ENCODE peak calls at places on chromosomes 12 and 14, in four cellular contexts. C is left cardiac atrium; Z is stimulated activated naive CD8-positive, alpha-beta T cell treated with anti-CD3 and anti-CD28 coated beads, Interleukin-15, amount 100 ng/mL, for 72 hours; I is HCT116. L is an unnamed sample.

GRCh38 chr12:14840616-14841015 is 2.7 kb downstream of the ART4 start:
- ATAC-seq in C (no peak), Z (no peak), I (no peak), L (no peak)

GRCh38 chr12:18811268-18811667 is 73.3 kb downstream of the CAPZA3 start:
- ATAC-seq in C (peak), Z (no peak), I (no peak), L (no peak)

GRCh38 chr12:2739832-2740641 is 54.7 kb upstream of the FKBP4 start:
- ATAC-seq in C (peak), Z (no peak), I (peak), L (no peak)

GRCh38 chr12:38528527-38528926 is 212.0 kb downstream of the ALG10B start:
- ATAC-seq in C (no peak), Z (no peak), I (no peak), L (no peak)

GRCh38 chr12:107344035-107344808 is 250.9 kb upstream of the CRY1 start:
- ATAC-seq in C (peak), Z (no peak), I (peak), L (no peak)

GRCh38 chr14:105760691-105761344 is 234.4 kb downstream of the TMEM121 start:
- ATAC-seq in C (peak), Z (peak), I (no peak), L (no peak)

GRCh38 chr12:65916991-65917676 is 92.9 kb downstream of the HMGA2 start:
- ATAC-seq in C (no peak), Z (peak), I (peak), L (no peak)

GRCh38 chr14:68734231-68734732 is 58.6 kb downstream of the ZFP36L1 start:
- ATAC-seq in C (no peak), Z (peak), I (no peak), L (no peak)

GRCh38 chr12:27554421-27555186 is 30.6 kb downstream of the PPFIBP1 start:
- ATAC-seq in C (peak), Z (no peak), I (no peak), L (peak)

GRCh38 chr12:121649819-121650353 is 19.6 kb downstream of the MORN3 start:
- ATAC-seq in C (no peak), Z (peak), I (no peak), L (no peak)

GRCh38 chr14:49870908-49871307 is 18.3 kb upstream of the NEMF start:
- ATAC-seq in C (no peak), Z (no peak), I (no peak), L (no peak)

GRCh38 chr12:65460076-65460475 is 181.6 kb downstream of the MSRB3 start:
- ATAC-seq in C (no peak), Z (no peak), I (peak), L (no peak)

GRCh38 chr14:96297000-96297399 is 41.0 kb downstream of the BDKRB1 start:
- ATAC-seq in C (no peak), Z (no peak), I (no peak), L (no peak)

GRCh38 chr12:59405992-59406391 is 189.8 kb upstream of the SLC16A7 start:
- ATAC-seq in C (no peak), Z (peak), I (no peak), L (no peak)

GRCh38 chr14:71348817-71349216 is 441.6 kb downstream of the PCNX1 start:
- ATAC-seq in C (no peak), Z (no peak), I (no peak), L (no peak)

GRCh38 chr12:90808568-90808967 is 146.4 kb downstream of the CCER1 start:
- ATAC-seq in C (no peak), Z (no peak), I (no peak), L (no peak)

GRCh38 chr12:54428050-54429013 is 9.3 kb upstream of the ITGA5 start:
- ATAC-seq in C (peak), Z (peak), I (no peak), L (no peak)

L was measured in gastroesophageal sphincter.